ENCODE peak calls at places on chromosomes 3 and 15, in five cellular contexts. H, V, R, A and Z are unnamed samples.

GRCh38 chr3:46575577-46576222 is 9.6 kb upstream of the LRRC2 start:
- DNase-seq in H (no peak), V (no peak), R (no peak), A (no peak), Z (no peak)

GRCh38 chr15:51076898-51077564 is 17.7 kb downstream of the TNFAIP8L3 start:
- DNase-seq in H (peak), V (peak), R (peak), A (peak), Z (peak)

GRCh38 chr3:17424137-17424536 is 318.3 kb downstream of the TBC1D5 start:
- DNase-seq in H (no peak), V (no peak), R (peak), A (no peak), Z (peak)

GRCh38 chr3:152905631-152906030 is 70.7 kb downstream of the P2RY1 start:
- DNase-seq in H (no peak), V (no peak), R (no peak), A (no peak), Z (no peak)

GRCh38 chr15:82647045-82647834 is at the start of gene CPEB1:
- DNase-seq in H (peak), V (peak), R (peak), A (peak), Z (peak)

GRCh38 chr15:63189955-63190691 is 717 bp downstream of the RAB8B start:
- DNase-seq in H (no peak), V (no peak), R (no peak), A (no peak), Z (peak)

GRCh38 chr3:107431048-107431297 is 53.7 kb downstream of the CCDC54 start:
- DNase-seq in H (no peak), V (peak), R (no peak), A (peak), Z (no peak)

GRCh38 chr15:96160269-96160668 is 170.2 kb upstream of the NR2F2 start:
- DNase-seq in H (peak), V (no peak), R (peak), A (peak), Z (peak)

GRCh38 chr3:150303776-150304175 is 104.3 kb upstream of the TSC22D2 start:
- DNase-seq in H (no peak), V (no peak), R (peak), A (no peak), Z (no peak)

GRCh38 chr3:80688814-80689213 is 921.0 kb upstream of the ROBO1 start:
- DNase-seq in H (peak), V (no peak), R (peak), A (no peak), Z (no peak)

GRCh38 chr3:9833078-9833477 is 10.7 kb downstream of the RPUSD3 start:
- DNase-seq in H (no peak), V (no peak), R (no peak), A (no peak), Z (no peak)

GRCh38 chr15:31366169-31366734 is 39.6 kb downstream of the KLF13 start:
- DNase-seq in H (no peak), V (peak), R (peak), A (peak), Z (peak)

GRCh38 chr3:151008699-151009098 is 36.2 kb upstream of the CLRN1 start:
- DNase-seq in H (peak), V (no peak), R (peak), A (no peak), Z (peak)

GRCh38 chr15:60718661-60719069 is 239.7 kb upstream of the ICE2 start:
- DNase-seq in H (peak), V (no peak), R (peak), A (no peak), Z (no peak)

GRCh38 chr3:112131111-112131510 is 1.9 kb downstream of the GCSAM start:
- DNase-seq in H (no peak), V (no peak), R (no peak), A (no peak), Z (no peak)

GRCh38 chr3:122893754-122894668 is 99.1 kb downstream of the SLC49A4 start:
- DNase-seq in H (no peak), V (no peak), R (no peak), A (no peak), Z (peak)

GRCh38 chr15:80154336-80154735 is 1.5 kb downstream of the FAH start:
- DNase-seq in H (no peak), V (no peak), R (peak), A (no peak), Z (peak)

GRCh38 chr3:127588675-127589577 is 1.6 kb downstream of the TPRA1 start:
- DNase-seq in H (peak), V (no peak), R (peak), A (no peak), Z (peak)

DNA sequence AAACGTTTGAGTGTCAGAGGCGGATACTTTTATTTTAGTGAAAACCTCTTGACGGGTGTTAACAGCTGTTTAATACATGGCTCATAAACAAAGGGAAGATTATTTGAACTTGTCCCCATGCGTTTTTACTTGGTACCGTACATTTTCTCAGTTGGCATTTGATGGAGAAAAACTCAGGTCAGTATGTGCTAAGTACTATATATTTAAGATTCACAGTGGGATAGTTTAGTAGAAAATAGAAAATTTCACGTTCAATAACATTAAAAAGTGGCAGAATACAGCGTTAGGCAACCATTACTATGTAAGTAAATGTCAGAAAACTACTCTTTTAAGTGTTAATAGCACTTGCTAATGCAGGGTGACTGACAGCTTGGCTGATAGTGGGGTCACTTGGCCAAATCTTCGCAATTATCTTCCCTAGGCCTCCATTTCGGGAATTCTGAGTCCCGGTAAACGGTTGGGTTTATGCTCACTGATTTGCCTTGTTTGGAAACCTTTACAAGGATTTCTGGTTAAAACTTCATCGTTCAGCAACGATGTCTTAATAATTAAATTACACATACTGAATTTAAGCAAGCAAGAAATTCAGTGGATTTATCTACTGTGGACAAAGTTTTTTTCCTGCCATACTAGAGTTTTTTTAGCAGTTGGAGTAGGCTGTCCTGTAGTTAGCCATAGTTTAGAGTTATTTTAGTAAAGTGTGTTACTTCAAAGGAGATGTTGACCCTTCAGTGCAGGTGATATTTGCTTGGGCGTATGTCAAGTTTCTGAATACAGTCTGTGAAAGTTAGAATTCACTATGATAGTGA is 4.9 kb downstream of the CHD2 start:
- DNase-seq in H (no peak), V (no peak), R (no peak), A (no peak), Z (no peak)
- H3K4me3 ChIP-seq in H (peak), V (peak), R (peak), A (peak), Z (peak)

GRCh38 chr15:43329960-43330779 is at the start of gene LCMT2:
- DNase-seq in H (peak), V (peak), R (peak), A (peak), Z (peak)
- TF ChIP-seq CTCF in H (no peak), V (no peak), R (no peak), A (no peak), Z (no peak)

GRCh38 chr3:13878711-13879101 is 1.2 kb downstream of the WNT7A start:
- DNase-seq in H (no peak), V (no peak), R (no peak), A (no peak), Z (no peak)
- H3K4me3 ChIP-seq in H (no peak), V (peak), R (no peak), A (no peak), Z (no peak)

GRCh38 chr3:57006949-57007419 is 53.5 kb upstream of the SPATA12 start:
- DNase-seq in H (no peak), V (no peak), R (peak), A (peak), Z (peak)
- TF ChIP-seq CTCF in H (peak), V (no peak), R (peak), A (no peak), Z (peak)

GRCh38 chr3:63966007-63966406 is 53.8 kb upstream of the SCAANT1 start:
- DNase-seq in H (no peak), V (no peak), R (no peak), A (no peak), Z (no peak)
- H3K4me3 ChIP-seq in H (no peak), V (no peak), R (no peak), A (no peak), Z (no peak)